ENCODE peak calls at places on chromosomes 6 and 20, in seven cellular contexts. O is left cardiac atrium; Z is AG04450; Y is NAMALWA; N is activated naive CD8-positive, alpha-beta T cell treated with anti-CD3 and anti-CD28 coated beads, Interleukin-2, amount 50 U/mL, for 24 hours; L is Calu3; W is coronary artery. M is an unnamed sample.

GRCh38 chr6:41334482-41335023 is 855 bp upstream of the NCR2 start:
- DNase-seq in N (peak; percentile 28), Y (peak; percentile 50), L (no peak), Z (no peak), W (no peak), O (no peak), M (no peak)

GRCh38 chr6:137728386-137729349 is 138.4 kb upstream of the TNFAIP3 start:
- DNase-seq in W (no peak), N (no peak), Z (peak; percentile 54), O (peak; percentile 57), L (peak; percentile 47), Y (no peak), M (no peak)

GRCh38 chr6:154805288-154805911 is 72.2 kb downstream of the SCAF8 start:
- DNase-seq in L (no peak), Y (peak; percentile 64), Z (peak; percentile 32), O (no peak), W (no peak), N (no peak), M (no peak)

GRCh38 chr6:34246563-34247391 is 2.0 kb downstream of the SMIM29 start:
- DNase-seq in W (no peak), Y (peak; percentile 87), Z (no peak), N (peak; percentile 72), L (peak; percentile 87), O (no peak), M (no peak)

GRCh38 chr6:73713426-73714147 is 17.6 kb downstream of the CD109 start:
- DNase-seq in O (no peak), Y (no peak), L (no peak), Z (no peak), W (no peak), N (no peak), M (no peak)

GRCh38 chr20:63520939-63521601 is 505 bp downstream of the PPDPF start:
- DNase-seq in Z (no peak), O (peak; percentile 80), L (peak; percentile 98), Y (peak; percentile 75), N (peak; percentile 78), W (no peak), M (peak; percentile 86)

GRCh38 chr20:39282619-39283092 is 320.5 kb downstream of the DHX35 start:
- DNase-seq in Y (no peak), N (no peak), Z (no peak), W (no peak), L (no peak), O (no peak), M (no peak)

GRCh38 chr20:22536956-22537756 is 47.2 kb downstream of the FOXA2 start:
- DNase-seq in W (no peak), Z (no peak), Y (no peak), N (no peak), O (no peak), L (no peak), M (no peak)

GRCh38 chr20:37095108-37095608 is 639 bp downstream of the RBL1 start:
- DNase-seq in L (peak; percentile 27), O (no peak), Y (peak; percentile 77), N (no peak), Z (no peak), W (no peak), M (no peak)

GRCh38 chr20:36919715-36920333 is 31.7 kb downstream of the SAMHD1 start:
- DNase-seq in Z (peak; percentile 29), Y (peak; percentile 77), N (peak; percentile 17), W (no peak), O (no peak), L (peak; percentile 64), M (no peak)

GRCh38 chr6:37987008-37987407 is 167.5 kb downstream of the ZFAND3 start:
- DNase-seq in Y (no peak), N (peak; percentile 17), L (no peak), W (no peak), O (no peak), Z (no peak), M (no peak)

GRCh38 chr20:21031666-21032065 is 74.5 kb downstream of the LINC00237 start:
- DNase-seq in N (no peak), O (no peak), W (no peak), L (no peak), Z (no peak), Y (no peak), M (no peak)

GRCh38 chr6:50849016-50849748 is 30.5 kb downstream of the TFAP2B start:
- DNase-seq in Z (no peak), O (no peak), Y (no peak), W (no peak), N (no peak), L (no peak), M (no peak)

GRCh38 chr6:43947860-43948259 is 177.8 kb downstream of the VEGFA start:
- DNase-seq in Z (no peak), O (no peak), L (no peak), N (no peak), Y (no peak), W (no peak), M (no peak)

GRCh38 chr20:32452776-32453466 is 94.8 kb downstream of the ASXL1 start:
- DNase-seq in Y (no peak), Z (no peak), L (no peak), O (peak; percentile 13), N (no peak), W (no peak), M (no peak)

GRCh38 chr6:35053701-35054100 is 87.4 kb downstream of the TCP11 start:
- DNase-seq in Z (no peak), O (no peak), N (no peak), Y (no peak), L (no peak), W (no peak), M (no peak)

GRCh38 chr6:134584809-134585528 is 267.1 kb upstream of the SGK1 start:
- DNase-seq in L (no peak), N (no peak), O (no peak), Y (no peak), W (no peak), Z (no peak), M (no peak)

GRCh38 chr6:158257425-158257759 is 54.9 kb upstream of the TULP4 start:
- DNase-seq in Z (no peak), Y (no peak), W (no peak), N (no peak), L (no peak), O (no peak), M (no peak)

GRCh38 chr6:72321741-72322140 is 300.1 kb upstream of the KCNQ5 start:
- DNase-seq in N (no peak), W (no peak), O (no peak), Z (peak; percentile 20), Y (no peak), L (no peak), M (no peak)

GRCh38 chr6:167551634-167552630 is 227.0 kb downstream of the TTLL2 start:
- DNase-seq in L (no peak), N (no peak), O (no peak), Y (no peak), Z (no peak), W (no peak), M (no peak)

GRCh38 chr20:8918145-8918544 is 150.7 kb upstream of the PLCB4 start:
- DNase-seq in Y (no peak), L (no peak), O (no peak), Z (no peak), W (no peak), N (no peak), M (no peak)

GRCh38 chr6:151689499-151690201 is 117.8 kb upstream of the ESR1 start:
- DNase-seq in W (no peak), N (no peak), L (no peak), Y (no peak), O (no peak), Z (no peak), M (no peak)

GRCh38 chr20:49411221-49411925 is 71.1 kb downstream of the KCNB1 start:
- DNase-seq in O (no peak), Z (no peak), N (no peak), W (no peak), Y (no peak), L (no peak), M (no peak)

M was measured in mucosa of gallbladder.